ENCODE peak calls at places on chromosomes 16 and 17, in ten cellular contexts. X is PC-3, V is fibroblast of lung, T is A673, O is endothelial cell of umbilical vein, N is neural progenitor cell, R is hepatocyte, Q is PC-9, A is HCT116, B is GM23248. J is an unnamed sample. For H3K4me1 and H3K9me3, the result is how much of the 10 kb centered on the place peaks cover.

GRCh38 chr16:30644334-30644830 is 6.4 kb upstream of the PRR14 start:
- DNase-seq in R (no peak), N (no peak), Q (no peak), V (no peak), T (no peak), X (no peak), O (no peak), B (no peak), A (no peak), J (no peak)

GRCh38 chr16:75801307-75801706 is 75.0 kb upstream of the CPHXL start:
- DNase-seq in B (peak), N (no peak), A (no peak), R (no peak), X (peak), T (no peak), V (no peak), O (no peak), Q (no peak), J (no peak)

GRCh38 chr17:40129498-40129897 is 7.7 kb downstream of the MSL1 start:
- DNase-seq in X (no peak), A (no peak), V (no peak), T (no peak), O (no peak), B (peak), Q (no peak), N (no peak), R (no peak), J (no peak)

GRCh38 chr17:43105146-43105545 is 20.0 kb downstream of the BRCA1 start:
- DNase-seq in V (no peak), N (no peak), T (no peak), R (no peak), Q (no peak), B (no peak), X (no peak), O (no peak), A (no peak), J (no peak)

GRCh38 chr17:64146418-64147109 is 16.6 kb upstream of the ERN1 start:
- DNase-seq in N (peak), Q (peak), O (peak), X (peak), V (peak), A (no peak), B (peak), T (peak), R (peak), J (peak)

GRCh38 chr17:35297666-35298065 is 54.8 kb downstream of the SLFN5 start:
- DNase-seq in B (peak), N (no peak), A (no peak), X (peak), O (no peak), Q (no peak), R (no peak), T (no peak), V (no peak), J (no peak)

GRCh38 chr16:21205303-21205702 is 6.1 kb downstream of the ZP2 start:
- DNase-seq in O (no peak), X (no peak), B (no peak), T (no peak), R (no peak), Q (no peak), V (no peak), N (no peak), A (no peak), J (no peak)

GRCh38 chr16:11675561-11676511 is 7.6 kb downstream of the SNN start:
- DNase-seq in R (peak), A (peak), O (no peak), Q (peak), N (no peak), B (no peak), X (no peak), T (no peak), V (peak), J (peak)

GRCh38 chr16:28063611-28064061 is at the start of gene GSG1L:
- DNase-seq in X (no peak), V (no peak), B (peak), N (peak), T (peak), A (no peak), O (no peak), Q (no peak), R (peak), J (no peak)

GRCh38 chr16:19439483-19439882 is 21.8 kb downstream of the TMC5 start:
- DNase-seq in V (no peak), B (no peak), Q (no peak), T (no peak), O (no peak), A (no peak), R (no peak), X (no peak), N (no peak), J (no peak)

GRCh38 chr16:10992797-10993196 is 48.4 kb downstream of the CLEC16A start:
- DNase-seq in A (peak), R (no peak), N (no peak), Q (peak), X (peak), V (peak), B (peak), O (peak), T (peak), J (peak)

GRCh38 chr17:61065263-61065773 is 334.3 kb upstream of the TBX2 start:
- DNase-seq in R (peak), A (no peak), B (peak), Q (no peak), T (no peak), N (no peak), X (no peak), V (peak), O (peak), J (no peak)

GRCh38 chr16:80664226-80664625 is 123.4 kb downstream of the DYNLRB2 start:
- DNase-seq in T (no peak), A (no peak), Q (no peak), B (no peak), X (no peak), O (no peak), N (peak), R (no peak), V (no peak), J (no peak)

DNA sequence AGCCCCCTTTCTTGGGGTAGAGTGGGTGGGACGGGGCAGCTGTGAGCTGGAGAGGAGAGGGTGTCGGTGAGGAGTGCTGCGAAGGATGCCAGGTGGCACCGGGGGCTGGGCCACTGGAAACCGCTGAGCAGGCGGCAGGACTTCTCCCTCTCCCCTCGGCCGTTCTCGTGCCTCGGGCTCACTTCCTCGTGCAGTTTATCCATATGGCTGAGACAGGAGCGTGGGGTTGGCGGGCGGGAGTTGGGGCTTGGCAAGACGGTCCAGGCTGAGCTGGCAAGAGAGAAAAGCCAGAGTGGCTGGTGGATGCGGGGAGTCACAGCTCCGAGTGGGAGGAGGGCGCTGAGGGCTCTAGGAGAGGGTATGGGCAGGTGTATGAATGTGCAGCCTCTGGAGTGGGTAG is 8.2 kb downstream of the TBC1D24 start:
- DNase-seq in N (no peak), Q (no peak), V (no peak), B (peak), R (no peak), T (no peak), O (no peak), X (no peak), A (no peak), J (no peak)
- H3K4me1 ChIP-seq in N (under half), Q (under half), V (under half), B (under half), R (under half), T (under half), O (under half), X (under half), A (under half), J (under half)

GRCh38 chr16:86566966-86567700 is 504 bp downstream of the FOXC2 start:
- DNase-seq in T (peak), Q (no peak), V (peak), X (no peak), R (peak), B (peak), O (peak), A (no peak), N (peak), J (peak)
- TF ChIP-seq EZH2 in T (no peak), Q (no peak), V (no peak), X (no peak), R (no peak), B (no peak), O (no peak), A (no peak), N (peak), J (no peak)

GRCh38 chr16:25311950-25312349 is 54.3 kb upstream of the ZKSCAN2 start:
- DNase-seq in N (no peak), R (no peak), T (no peak), A (no peak), Q (no peak), V (no peak), B (no peak), X (no peak), O (no peak), J (no peak)

DNA sequence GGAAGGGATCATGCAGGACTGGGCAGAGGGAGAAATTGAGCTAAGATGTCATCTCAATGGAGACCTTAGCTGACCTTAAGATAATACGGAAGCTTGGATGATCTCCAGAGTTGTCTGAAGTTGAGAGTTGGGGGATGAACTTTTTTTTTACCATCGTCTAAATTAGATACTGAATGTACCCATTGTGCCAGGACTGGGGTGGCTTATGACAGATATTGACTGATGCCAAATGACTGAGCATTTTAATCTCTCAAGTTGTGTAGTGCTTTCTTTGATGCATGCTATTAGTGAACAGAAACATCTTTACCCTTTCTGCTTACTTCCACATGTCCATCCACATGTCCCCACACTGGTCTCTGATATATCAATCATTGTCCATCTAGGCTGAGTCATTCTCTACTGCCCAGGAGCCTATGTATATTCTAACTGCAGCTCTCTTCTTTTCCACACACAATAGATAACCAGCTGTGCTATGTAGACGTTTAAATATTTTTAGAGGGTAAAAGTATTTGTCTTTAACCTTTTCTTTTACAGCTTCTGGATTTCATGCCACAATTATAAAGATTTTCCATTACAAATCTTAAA is 60.2 kb upstream of the ZKSCAN2 start:
- DNase-seq in R (no peak), T (no peak), A (no peak), B (no peak), O (no peak), Q (no peak), V (no peak), N (no peak), X (no peak), J (no peak)
- H3K9me3 ChIP-seq in R (under half), T (under half), A (under half), B (under half), O (under half), Q (under half), V (under half), N (under half), X (under half), J (under half)

GRCh38 chr16:8271344-8271743 is 319.0 kb downstream of the TMEM114 start:
- DNase-seq in X (no peak), A (no peak), T (no peak), B (no peak), N (no peak), V (no peak), O (no peak), Q (no peak), R (no peak), J (no peak)
- H3K4me1 ChIP-seq in X (under half), A (under half), T (under half), B (under half), N (under half), V (under half), O (under half), Q (under half), R (under half), J (under half)

DNA sequence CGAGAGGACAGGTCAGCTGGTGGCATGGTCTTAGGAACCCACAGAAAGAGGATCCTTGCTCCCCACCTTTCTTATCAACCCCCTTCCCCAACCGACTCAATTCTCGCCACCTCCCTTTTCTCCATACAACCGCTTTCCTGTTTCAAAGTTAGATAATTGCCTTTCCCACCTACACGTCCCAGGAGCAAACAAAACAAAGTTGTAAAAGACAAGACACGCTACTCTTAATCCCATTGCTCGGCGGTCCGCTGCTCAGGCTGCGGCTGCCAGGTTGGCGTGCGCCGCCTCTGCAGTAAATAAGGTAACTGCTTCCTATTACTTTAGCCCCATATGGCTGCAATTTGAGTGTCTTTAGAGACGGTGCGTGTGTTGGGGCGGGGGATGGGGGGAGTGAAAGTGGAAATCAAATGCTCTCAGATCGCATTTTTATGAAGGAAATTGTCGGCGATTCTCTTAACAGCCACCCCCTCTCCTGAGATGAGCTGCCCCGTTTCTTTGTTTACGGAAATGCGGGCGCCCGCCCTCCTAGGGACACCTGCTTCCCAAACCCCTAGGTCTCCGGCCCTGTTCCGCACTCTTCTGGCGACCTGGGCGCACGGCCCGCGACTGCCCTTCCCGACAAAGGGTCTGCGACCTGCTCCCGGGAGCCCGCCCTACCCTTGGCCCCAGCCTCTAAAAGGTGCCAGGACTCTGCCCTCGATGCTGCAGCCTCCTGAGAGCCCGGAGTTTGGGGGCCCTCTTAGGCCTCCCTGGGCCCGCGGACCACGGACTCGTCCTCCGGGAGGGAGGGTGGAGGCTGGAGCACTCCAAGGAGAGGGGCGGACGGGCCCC is 3.7 kb upstream of the CBX8 start:
- DNase-seq in V (peak), N (peak), T (peak), Q (peak), B (peak), R (peak), X (peak), O (no peak), A (peak), J (peak)
- TF ChIP-seq EZH2 in V (peak), N (no peak), T (no peak), Q (no peak), B (peak), R (peak), X (no peak), O (no peak), A (no peak), J (peak)

GRCh38 chr16:3401719-3402397 is 843 bp downstream of the ZNF174 start:
- DNase-seq in R (peak), B (peak), T (peak), Q (no peak), N (peak), X (peak), O (no peak), V (peak), A (no peak), J (no peak)
- H3K9me3 ChIP-seq in R (under half), B (under half), T (under half), Q (under half), N (under half), X (under half), O (under half), V (under half), A (under half), J (under half)

GRCh38 chr16:49484454-49484853 is 110.8 kb downstream of the C16orf78 start:
- DNase-seq in Q (no peak), N (peak), A (no peak), R (peak), V (no peak), O (no peak), T (peak), B (peak), X (no peak), J (no peak)

GRCh38 chr16:49486350-49486749 is 112.7 kb downstream of the C16orf78 start:
- DNase-seq in T (no peak), V (no peak), N (no peak), R (no peak), X (no peak), B (no peak), O (no peak), A (no peak), Q (no peak), J (no peak)

GRCh38 chr16:49483651-49484451 is 110.2 kb downstream of the C16orf78 start:
- DNase-seq in N (no peak), R (no peak), V (no peak), Q (no peak), X (no peak), B (no peak), A (no peak), O (no peak), T (no peak), J (no peak)

GRCh38 chr16:49484936-49485335 is 111.3 kb downstream of the C16orf78 start:
- DNase-seq in A (no peak), R (no peak), O (no peak), N (no peak), Q (no peak), X (no peak), T (no peak), V (no peak), B (no peak), J (no peak)

GRCh38 chr16:49485663-49486062 is 112.1 kb downstream of the C16orf78 start:
- DNase-seq in A (no peak), V (no peak), B (no peak), N (no peak), X (no peak), Q (no peak), R (no peak), T (no peak), O (no peak), J (no peak)
- H3K4me1 ChIP-seq in A (under half), V (under half), B (under half), N (under half), X (under half), Q (under half), R (under half), T (under half), O (under half), J (under half)

GRCh38 chr17:76076765-76077581 is 2.0 kb upstream of the ZACN start:
- DNase-seq in V (no peak), R (no peak), N (peak), O (no peak), X (no peak), T (no peak), B (peak), Q (no peak), A (no peak), J (peak)
- TF ChIP-seq EZH2 in V (peak), R (peak), N (peak), O (peak), X (no peak), T (peak), B (no peak), Q (no peak), A (no peak), J (no peak)

J was measured in mammary epithelial cell.